ENCODE peak calls at places on chromosomes 3 and 15, in four cellular contexts. R is Calu3; U is ELF-1; E is activated CD8-positive, alpha-beta memory T cell treated with anti-CD3 and anti-CD28 coated beads for 1 hour. P is an unnamed sample.

GRCh38 chr3:122640437-122640999 is 40.1 kb upstream of the PARP14 start:
- DNase-seq in E (no peak), U (no peak), R (no peak), P (no peak)

GRCh38 chr3:45792516-45793172 is 3.7 kb downstream of the SLC6A20 start:
- DNase-seq in R (no peak), E (no peak), U (no peak), P (no peak)

GRCh38 chr3:14463330-14464216 is 61.2 kb downstream of the SLC6A6 start:
- DNase-seq in R (no peak), E (no peak), U (peak; percentile 96), P (no peak)

GRCh38 chr15:90414408-90415028 is 26.5 kb downstream of the IQGAP1 start:
- DNase-seq in U (no peak), E (no peak), R (no peak), P (no peak)

GRCh38 chr3:31980530-31981205 is 394 bp downstream of the OSBPL10 start:
- DNase-seq in R (peak; percentile 80), U (peak; percentile 86), E (no peak), P (no peak)

GRCh38 chr3:142614059-142614626 is 17.9 kb downstream of the PLS1 start:
- DNase-seq in R (no peak), E (no peak), U (no peak), P (no peak)

GRCh38 chr3:185552358-185552877 is at the start of gene LIPH:
- DNase-seq in R (peak; percentile 86), U (no peak), E (no peak), P (no peak)

GRCh38 chr15:71252036-71252898 is 137.0 kb downstream of the THSD4 start:
- DNase-seq in U (peak; percentile 75), R (peak; percentile 59), E (no peak), P (no peak)

GRCh38 chr3:134211797-134212196 is 38.9 kb downstream of the RYK start:
- DNase-seq in R (peak; percentile 63), U (peak; percentile 49), E (no peak), P (peak; percentile 24)

P was measured in NCI-H1694 treated with DMSO at 0.1 percent for 48 hours.